ENCODE peak calls at places on chromosomes 7 and 10, in five cellular contexts. W, P, I, G and E are unnamed samples.

GRCh38 chr10:103757531-103758293 is 97.7 kb downstream of the SH3PXD2A start:
- DNase-seq in W (peak), P (no peak), I (peak), G (no peak), E (no peak)

GRCh38 chr7:3117488-3118228 is 74.0 kb upstream of the CARD11 start:
- DNase-seq in W (no peak), P (no peak), I (no peak), G (no peak), E (no peak)

GRCh38 chr7:134932707-134933370 is 53.5 kb upstream of the AGBL3 start:
- DNase-seq in W (no peak), P (peak), I (no peak), G (peak), E (no peak)

GRCh38 chr7:103752995-103753394 is 236.5 kb downstream of the RELN start:
- DNase-seq in W (no peak), P (no peak), I (peak), G (no peak), E (no peak)

GRCh38 chr7:33420311-33420710 is 290.9 kb downstream of the BBS9 start:
- DNase-seq in W (no peak), P (no peak), I (no peak), G (no peak), E (no peak)

GRCh38 chr7:106462365-106462859 is 177.6 kb upstream of the NAMPT start:
- DNase-seq in W (no peak), P (peak), I (peak), G (peak), E (no peak)

GRCh38 chr7:152859781-152860191 is 100.2 kb downstream of the ACTR3B start:
- DNase-seq in W (no peak), P (peak), I (no peak), G (no peak), E (no peak)

GRCh38 chr7:111045469-111045868 is 45.5 kb upstream of the LRRN3 start:
- DNase-seq in W (no peak), P (no peak), I (peak), G (no peak), E (no peak)

GRCh38 chr7:45026984-45027773 is 27.2 kb downstream of the CCM2 start:
- DNase-seq in W (no peak), P (peak), I (peak), G (peak), E (no peak)

GRCh38 chr10:32961892-32962369 is 3.9 kb upstream of the ITGB1 start:
- DNase-seq in W (peak), P (no peak), I (peak), G (no peak), E (peak)

GRCh38 chr7:157250605-157251228 is 86.1 kb upstream of the DNAJB6 start:
- DNase-seq in W (no peak), P (peak), I (peak), G (no peak), E (no peak)

GRCh38 chr7:94375167-94375566 is 19.5 kb upstream of the COL1A2 start:
- DNase-seq in W (peak), P (no peak), I (peak), G (no peak), E (peak)

GRCh38 chr7:144477348-144477747 is 73.9 kb upstream of the NOBOX start:
- DNase-seq in W (no peak), P (no peak), I (no peak), G (no peak), E (no peak)

GRCh38 chr10:114538544-114538906 is 119.5 kb downstream of the ABLIM1 start:
- DNase-seq in W (no peak), P (peak), I (no peak), G (no peak), E (no peak)

GRCh38 chr7:95092332-95092731 is 184.9 kb downstream of the PPP1R9A start:
- DNase-seq in W (no peak), P (no peak), I (no peak), G (no peak), E (no peak)

GRCh38 chr10:8306685-8307364 is 252.3 kb downstream of the GATA3 start:
- DNase-seq in W (no peak), P (no peak), I (no peak), G (no peak), E (no peak)

GRCh38 chr10:25547391-25547790 is 372.6 kb downstream of the GPR158 start:
- DNase-seq in W (no peak), P (no peak), I (no peak), G (no peak), E (peak)

GRCh38 chr7:103718482-103719415 is 270.7 kb downstream of the RELN start:
- DNase-seq in W (no peak), P (no peak), I (peak), G (no peak), E (peak)

GRCh38 chr7:20787658-20788057 is 972 bp upstream of the SP8 start:
- DNase-seq in W (no peak), P (no peak), I (no peak), G (no peak), E (no peak)

GRCh38 chr7:148882192-148882591 is 1.9 kb downstream of the EZH2 start:
- DNase-seq in W (no peak), P (no peak), I (no peak), G (no peak), E (no peak)

GRCh38 chr7:100190059-100190711 is 12.5 kb downstream of the STAG3 start:
- DNase-seq in W (no peak), P (peak), I (peak), G (no peak), E (no peak)

GRCh38 chr10:74677951-74678350 is 148.4 kb upstream of the KAT6B start:
- DNase-seq in W (no peak), P (peak), I (no peak), G (peak), E (no peak)

DNA sequence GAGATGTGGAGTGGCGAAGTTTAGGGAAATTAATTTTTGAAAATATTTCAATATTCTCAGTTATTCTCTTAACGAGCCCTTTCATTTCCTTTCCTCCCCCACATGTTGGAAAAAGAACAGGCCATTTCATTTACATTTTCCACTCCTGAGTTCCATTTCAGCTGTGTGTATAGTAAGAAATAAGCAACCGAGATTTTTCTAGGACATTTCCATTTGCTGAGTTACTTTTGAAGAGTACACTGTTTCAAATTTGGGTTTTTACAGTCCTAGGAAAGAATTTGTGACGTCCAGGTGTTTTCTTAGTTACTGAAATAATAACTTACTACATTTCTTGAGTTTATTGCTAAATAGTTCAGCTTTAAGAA is 1.2 kb downstream of the SEPTIN7 start:
- DNase-seq in W (no peak), P (no peak), I (no peak), G (no peak), E (no peak)
- TF ChIP-seq CTCF in W (no peak), P (no peak), I (no peak), G (no peak), E (no peak)

GRCh38 chr10:15084502-15084922 is 4.1 kb downstream of the ACBD7 start:
- DNase-seq in W (peak), P (peak), I (peak), G (no peak), E (peak)
- TF ChIP-seq CTCF in W (no peak), P (no peak), I (peak), G (no peak), E (peak)

DNA sequence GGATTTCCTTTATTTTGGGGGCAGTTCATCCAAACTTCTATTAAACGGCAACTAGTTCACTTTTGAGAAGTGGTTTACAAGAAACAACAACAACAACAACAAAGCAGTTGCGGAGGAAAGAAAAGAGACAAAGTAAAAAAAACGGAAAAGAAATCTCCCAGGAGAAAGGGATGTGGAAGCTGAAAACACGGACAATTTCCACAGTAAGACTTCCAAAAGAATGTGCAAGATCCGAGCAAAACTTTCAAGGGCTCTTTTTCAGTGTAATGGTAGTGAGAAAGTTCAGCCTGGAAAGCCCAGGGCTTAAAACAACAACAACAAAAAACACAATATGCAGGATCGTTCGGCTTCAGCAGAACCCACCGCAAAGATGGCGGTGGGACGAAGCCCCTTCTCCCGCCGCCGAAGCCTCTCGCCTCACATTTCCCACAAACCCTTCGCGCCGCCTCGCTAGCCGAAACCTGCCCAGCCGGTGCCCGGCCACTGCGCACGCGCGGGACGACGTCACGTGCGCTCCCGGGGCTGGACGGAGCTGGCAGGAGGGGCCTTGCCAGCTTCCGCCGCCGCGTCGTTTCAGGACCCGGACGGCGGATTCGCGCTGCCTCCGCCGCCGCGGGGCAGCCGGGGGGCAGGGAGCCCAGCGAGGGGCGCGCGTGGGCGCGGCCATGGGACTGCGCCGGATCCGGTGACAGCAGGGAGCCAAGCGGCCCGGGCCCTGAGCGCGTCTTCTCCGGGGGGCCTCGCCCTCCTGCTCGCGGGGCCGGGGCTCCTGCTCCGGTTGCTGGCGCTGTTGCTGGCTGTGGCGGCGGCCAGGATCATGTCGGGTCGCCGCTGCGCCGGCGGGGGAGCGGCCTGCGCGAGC is at the start of gene TNKS2:
- DNase-seq in W (peak), P (peak), I (peak), G (peak), E (peak)
- TF ChIP-seq CTCF in W (no peak), P (no peak), I (no peak), G (no peak), E (no peak)

DNA sequence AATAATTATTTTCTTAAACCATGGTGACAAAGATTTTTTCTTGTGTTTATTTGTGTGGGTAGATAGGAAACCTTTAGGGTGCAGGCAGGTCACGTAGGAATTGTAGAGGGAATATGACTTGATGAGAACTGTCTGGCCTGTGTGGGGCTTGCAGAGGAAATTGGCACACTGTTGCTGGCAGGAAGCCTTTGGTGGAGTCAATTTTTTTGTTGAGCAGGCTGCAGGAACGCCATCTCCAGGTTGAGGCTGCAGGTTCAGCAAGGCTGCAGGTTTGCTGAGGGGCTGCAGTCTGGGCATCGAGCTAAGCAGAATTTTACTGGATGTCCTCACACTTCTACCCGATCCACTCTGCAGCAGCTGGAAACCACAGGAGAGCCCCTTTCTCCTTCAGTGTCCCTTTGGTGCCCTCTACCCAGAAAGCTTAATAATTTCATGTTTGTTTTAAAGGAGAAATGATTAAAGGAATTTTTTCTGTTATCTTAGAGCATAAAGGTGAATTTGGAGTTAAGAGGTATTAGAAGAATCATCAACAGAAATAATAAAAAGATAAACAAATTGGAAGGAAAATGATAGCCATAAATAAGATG is 37.0 kb downstream of the TBC1D12 start:
- DNase-seq in W (no peak), P (peak), I (peak), G (no peak), E (no peak)
- TF ChIP-seq CTCF in W (no peak), P (no peak), I (peak), G (no peak), E (no peak)

GRCh38 chr10:29783211-29783947 is 148.6 kb upstream of the SVIL start:
- DNase-seq in W (no peak), P (peak), I (no peak), G (no peak), E (no peak)
- TF ChIP-seq CTCF in W (no peak), P (no peak), I (no peak), G (no peak), E (no peak)

GRCh38 chr7:71708710-71709109 is 576.8 kb downstream of the GALNT17 start:
- DNase-seq in W (no peak), P (no peak), I (no peak), G (no peak), E (no peak)
- TF ChIP-seq CTCF in W (no peak), P (no peak), I (no peak), G (no peak), E (no peak)